ENCODE peak calls at places on chromosomes 1 and 21, in five cellular contexts. One of them, this sample, is unnamed.

GRCh38 chr21:44083631-44084291 is 23.4 kb upstream of the PWP2 start:
- DNase-seq in tibial artery: no peak
- DNase-seq in ureter: peak; percentile 42
- DNase-seq in cardiac fibroblast: no peak
- DNase-seq in glomerular endothelial cell: peak; percentile 36
- DNase-seq in this sample: no peak

GRCh38 chr1:182301026-182301436 is 90.6 kb downstream of the GLUL start:
- DNase-seq in tibial artery: no peak
- DNase-seq in ureter: no peak
- DNase-seq in cardiac fibroblast: no peak
- DNase-seq in glomerular endothelial cell: no peak
- DNase-seq in this sample: no peak

GRCh38 chr1:3068400-3069361 is at the start of gene PRDM16:
- DNase-seq in tibial artery: peak; percentile 74
- DNase-seq in ureter: no peak
- DNase-seq in cardiac fibroblast: peak; percentile 33
- DNase-seq in glomerular endothelial cell: no peak
- DNase-seq in this sample: no peak

GRCh38 chr21:18603246-18603645 is 199.7 kb upstream of the TMPRSS15 start:
- DNase-seq in tibial artery: no peak
- DNase-seq in ureter: no peak
- DNase-seq in cardiac fibroblast: no peak
- DNase-seq in glomerular endothelial cell: no peak
- DNase-seq in this sample: no peak

GRCh38 chr1:164565356-164565755 is 6.4 kb downstream of the PBX1 start:
- DNase-seq in tibial artery: no peak
- DNase-seq in ureter: no peak
- DNase-seq in cardiac fibroblast: no peak
- DNase-seq in glomerular endothelial cell: no peak
- DNase-seq in this sample: no peak

GRCh38 chr1:114025609-114026401 is 46.5 kb downstream of the OLFML3 start:
- DNase-seq in tibial artery: no peak
- DNase-seq in ureter: no peak
- DNase-seq in cardiac fibroblast: no peak
- DNase-seq in glomerular endothelial cell: no peak
- DNase-seq in this sample: no peak

GRCh38 chr1:177126267-177126666 is 38.2 kb downstream of the ASTN1 start:
- DNase-seq in tibial artery: no peak
- DNase-seq in ureter: no peak
- DNase-seq in cardiac fibroblast: no peak
- DNase-seq in glomerular endothelial cell: no peak
- DNase-seq in this sample: no peak

GRCh38 chr1:227215863-227216510 is 102.3 kb downstream of the CDC42BPA start:
- DNase-seq in tibial artery: no peak
- DNase-seq in ureter: no peak
- DNase-seq in cardiac fibroblast: no peak
- DNase-seq in glomerular endothelial cell: no peak
- DNase-seq in this sample: no peak

GRCh38 chr1:7561331-7561921 is 209.7 kb upstream of the VAMP3 start:
- DNase-seq in tibial artery: no peak
- DNase-seq in ureter: no peak
- DNase-seq in cardiac fibroblast: no peak
- DNase-seq in glomerular endothelial cell: no peak
- DNase-seq in this sample: peak; percentile 4

GRCh38 chr1:184270556-184270955 is 116.3 kb upstream of the C1orf21 start:
- DNase-seq in tibial artery: no peak
- DNase-seq in ureter: no peak
- DNase-seq in cardiac fibroblast: no peak
- DNase-seq in glomerular endothelial cell: no peak
- DNase-seq in this sample: peak; percentile 1